ENCODE peak calls at places on chromosomes 5 and 9, in six cellular contexts. U is upper lobe of right lung, A is spleen, J is lower lobe of right lung, M is stomach, V is hepatocyte. N is an unnamed sample.

GRCh38 chr5:53249529-53249928 is 140.0 kb upstream of the MOCS2 start:
- DNase-seq in U (no peak), A (no peak), J (no peak), M (no peak), V (peak; percentile 22), N (no peak)

GRCh38 chr9:137113385-137114159 is 961 bp downstream of the DPP7 start:
- DNase-seq in U (peak; percentile 68), A (no peak), J (no peak), M (no peak), V (no peak), N (no peak)

GRCh38 chr9:34145165-34145564 is 18.7 kb upstream of the DCAF12 start:
- DNase-seq in U (no peak), A (no peak), J (no peak), M (no peak), V (no peak), N (no peak)

GRCh38 chr5:142849880-142850279 is 79.7 kb downstream of the ARHGAP26 start:
- DNase-seq in U (no peak), A (no peak), J (no peak), M (no peak), V (no peak), N (no peak)

GRCh38 chr5:111887706-111888105 is 130.7 kb upstream of the NREP start:
- DNase-seq in U (no peak), A (no peak), J (no peak), M (no peak), V (no peak), N (no peak)

GRCh38 chr5:58582004-58582403 is 871 bp upstream of the RAB3C start:
- DNase-seq in U (peak; percentile 63), A (peak; percentile 82), J (peak; percentile 49), M (no peak), V (peak; percentile 23), N (no peak)

GRCh38 chr5:126228934-126229333 is 194.3 kb upstream of the GRAMD2B start:
- DNase-seq in U (no peak), A (no peak), J (no peak), M (no peak), V (no peak), N (no peak)

GRCh38 chr9:105842023-105842644 is 147.8 kb downstream of the TMEM38B start:
- DNase-seq in U (no peak), A (no peak), J (no peak), M (no peak), V (peak; percentile 61), N (no peak)

GRCh38 chr9:35357826-35358225 is 132.1 kb upstream of the RUSC2 start:
- DNase-seq in U (no peak), A (no peak), J (no peak), M (no peak), V (no peak), N (no peak)

GRCh38 chr5:40988761-40989510 is 79.6 kb downstream of the C7 start:
- DNase-seq in U (no peak), A (no peak), J (no peak), M (no peak), V (no peak), N (no peak)

GRCh38 chr5:177225798-177226197 is 77.7 kb downstream of the RAB24 start:
- DNase-seq in U (no peak), A (no peak), J (no peak), M (no peak), V (no peak), N (no peak)

GRCh38 chr9:91196103-91196761 is 165.5 kb downstream of the AUH start:
- DNase-seq in U (no peak), A (no peak), J (no peak), M (no peak), V (no peak), N (no peak)

DNA sequence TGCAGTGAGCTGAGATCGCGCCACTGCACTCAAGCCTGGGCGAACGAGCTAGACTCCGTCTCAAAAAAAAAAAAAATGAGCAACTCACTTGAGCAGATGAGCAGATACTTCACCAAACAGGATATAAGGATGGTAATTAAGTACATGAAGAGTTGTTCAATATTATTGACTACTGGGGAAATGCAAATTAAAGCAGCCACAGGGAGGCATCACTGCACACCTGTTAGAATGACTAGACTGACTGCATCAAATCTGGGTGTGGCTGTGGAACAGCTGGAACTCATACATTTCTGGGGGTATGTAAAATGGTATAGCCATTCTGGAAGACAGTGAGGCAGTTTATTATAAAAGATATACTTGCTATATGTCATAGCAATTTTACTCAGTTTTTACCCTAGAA is 93.0 kb downstream of the WNK2 start:
- DNase-seq in U (no peak), A (no peak), J (no peak), M (peak; percentile 17), V (no peak), N (no peak)
- H3K9me3 ChIP-seq in U (no peaks in the 10 kb centered on the region), A (no peaks in the 10 kb centered on the region), J (no peaks in the 10 kb centered on the region), M (no peaks in the 10 kb centered on the region), V (no peaks in the 10 kb centered on the region), N (no peaks in the 10 kb centered on the region)

GRCh38 chr5:179183481-179183880 is 123.3 kb downstream of the ZNF354C start:
- DNase-seq in U (no peak), A (peak; percentile 67), J (peak; percentile 23), M (no peak), V (no peak), N (peak; percentile 13)
- H3K9me3 ChIP-seq in U (no peaks in the 10 kb centered on the region), A (no peaks in the 10 kb centered on the region), J (peaks cover 4% of the 10 kb centered on the region), M (peaks cover 5% of the 10 kb centered on the region), V (no peaks in the 10 kb centered on the region), N (no peaks in the 10 kb centered on the region)

GRCh38 chr5:74530316-74530917 is 110.1 kb downstream of the ENC1 start:
- DNase-seq in U (no peak), A (no peak), J (no peak), M (no peak), V (no peak), N (no peak)

GRCh38 chr5:74521401-74521800 is 119.1 kb downstream of the ENC1 start:
- DNase-seq in U (no peak), A (no peak), J (no peak), M (no peak), V (no peak), N (no peak)

GRCh38 chr5:74529101-74529500 is 111.4 kb downstream of the ENC1 start:
- DNase-seq in U (no peak), A (no peak), J (no peak), M (no peak), V (no peak), N (no peak)

DNA sequence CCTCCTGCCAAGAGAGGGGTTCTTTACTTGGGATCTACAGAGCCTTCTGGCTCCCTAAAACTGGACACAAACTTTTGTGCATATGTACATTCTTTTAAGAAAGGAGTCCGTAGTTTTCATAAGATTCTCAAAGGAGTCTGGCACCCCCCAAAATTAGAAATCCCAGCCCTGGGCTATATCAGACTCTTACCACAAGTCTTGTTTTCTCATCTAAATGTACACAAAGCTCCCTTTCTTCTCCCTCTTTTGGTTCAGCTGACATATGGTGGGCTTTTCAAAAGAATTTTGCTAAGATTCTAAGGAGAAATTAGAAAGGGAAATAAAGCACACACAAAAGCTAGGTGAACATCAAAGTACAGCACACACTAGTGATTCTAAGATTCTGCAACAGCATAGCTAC is 114.4 kb downstream of the ENC1 start:
- DNase-seq in U (no peak), A (no peak), J (no peak), M (no peak), V (no peak), N (no peak)
- H3K9me3 ChIP-seq in U (no peaks in the 10 kb centered on the region), A (peaks cover 6% of the 10 kb centered on the region), J (peaks cover 5% of the 10 kb centered on the region), M (peaks cover 15% of the 10 kb centered on the region), V (no peaks in the 10 kb centered on the region), N (no peaks in the 10 kb centered on the region)

GRCh38 chr9:118640836-118641557 is 728.2 kb downstream of the BRINP1 start:
- DNase-seq in U (no peak), A (no peak), J (no peak), M (no peak), V (no peak), N (no peak)

GRCh38 chr9:118643118-118643517 is 726.1 kb downstream of the BRINP1 start:
- DNase-seq in U (peak; percentile 70), A (no peak), J (peak; percentile 63), M (no peak), V (peak; percentile 23), N (no peak)

GRCh38 chr9:118635416-118635815 is 733.8 kb downstream of the BRINP1 start:
- DNase-seq in U (no peak), A (no peak), J (no peak), M (no peak), V (no peak), N (no peak)

GRCh38 chr9:118631956-118632355 is 737.3 kb downstream of the BRINP1 start:
- DNase-seq in U (no peak), A (no peak), J (no peak), M (no peak), V (no peak), N (no peak)

GRCh38 chr9:118637681-118638080 is 731.6 kb downstream of the BRINP1 start:
- DNase-seq in U (no peak), A (no peak), J (no peak), M (no peak), V (no peak), N (no peak)
- H3K9me3 ChIP-seq in U (peaks cover 10% of the 10 kb centered on the region), A (peaks cover 9% of the 10 kb centered on the region), J (no peaks in the 10 kb centered on the region), M (peaks cover 29% of the 10 kb centered on the region), V (no peaks in the 10 kb centered on the region), N (peaks cover 8% of the 10 kb centered on the region)

DNA sequence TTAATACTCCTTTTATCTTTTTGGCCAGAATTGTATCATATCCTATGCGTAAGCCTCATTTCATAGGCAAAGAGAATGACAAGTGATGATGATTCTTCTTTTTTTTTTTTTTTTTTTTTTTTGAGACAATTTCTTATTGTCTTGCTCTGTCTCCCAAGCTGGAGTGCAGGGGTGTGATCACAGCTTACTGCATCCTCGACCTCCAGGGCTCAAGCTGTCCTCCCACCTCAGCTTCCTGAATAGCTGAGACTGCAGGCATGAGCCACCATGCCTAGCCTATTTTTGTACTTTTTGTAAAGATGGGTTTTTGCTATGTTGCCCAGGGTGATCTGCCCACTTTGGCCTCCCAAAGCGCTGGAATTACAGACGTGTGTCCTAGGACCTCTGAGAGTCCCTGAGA is 41.9 kb upstream of the C5orf24 start:
- DNase-seq in U (no peak), A (no peak), J (no peak), M (no peak), V (no peak), N (no peak)
- H3K9me3 ChIP-seq in U (no peaks in the 10 kb centered on the region), A (no peaks in the 10 kb centered on the region), J (no peaks in the 10 kb centered on the region), M (no peaks in the 10 kb centered on the region), V (no peaks in the 10 kb centered on the region), N (no peaks in the 10 kb centered on the region)

GRCh38 chr9:103364753-103365152 is 369.6 kb downstream of the CYLC2 start:
- DNase-seq in U (no peak), A (no peak), J (no peak), M (no peak), V (no peak), N (no peak)
- H3K9me3 ChIP-seq in U (no peaks in the 10 kb centered on the region), A (no peaks in the 10 kb centered on the region), J (no peaks in the 10 kb centered on the region), M (no peaks in the 10 kb centered on the region), V (no peaks in the 10 kb centered on the region), N (no peaks in the 10 kb centered on the region)

DNA sequence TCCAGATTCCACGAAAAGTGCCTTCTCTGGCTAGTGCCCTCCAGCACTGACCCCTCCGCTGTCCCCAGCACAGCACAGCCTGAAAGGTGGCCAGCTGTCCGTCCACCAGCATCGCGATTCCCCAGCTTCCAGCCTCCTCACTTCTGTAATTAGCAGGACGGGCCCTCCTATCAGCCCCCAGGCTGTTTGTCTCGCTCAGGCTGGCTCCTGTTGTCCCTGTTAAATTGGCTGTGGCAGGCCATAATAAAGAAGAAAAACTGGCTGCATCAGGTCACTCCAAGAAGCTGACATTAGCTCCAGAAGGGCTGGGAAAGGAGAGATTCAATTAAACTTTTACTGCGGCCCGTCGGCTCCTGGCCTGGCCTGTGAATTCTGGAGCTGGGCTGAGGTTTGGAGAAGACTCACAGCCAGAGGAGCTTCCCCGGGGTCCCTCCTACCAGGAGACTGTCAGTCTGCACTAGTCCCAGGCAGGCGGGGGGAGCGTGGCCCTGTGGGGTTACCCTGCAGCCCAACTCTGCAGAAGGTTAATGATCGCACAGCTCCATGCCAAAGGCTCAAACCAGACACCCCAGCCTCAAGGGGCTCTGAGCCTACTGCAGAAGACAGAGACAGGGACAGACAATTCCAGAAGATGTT is 40.7 kb downstream of the OLFM1 start:
- DNase-seq in U (no peak), A (no peak), J (no peak), M (no peak), V (no peak), N (no peak)
- H3K9me3 ChIP-seq in U (no peaks in the 10 kb centered on the region), A (no peaks in the 10 kb centered on the region), J (no peaks in the 10 kb centered on the region), M (peaks cover 7% of the 10 kb centered on the region), V (no peaks in the 10 kb centered on the region), N (no peaks in the 10 kb centered on the region)

N was measured in psoas muscle.